ENCODE peak calls at places on chromosome X, in nine cellular contexts. V is GM23248, T is endodermal cell, B is mammary epithelial cell, L is colonic mucosa, Y is neural progenitor cell, M is DND-41, K is mesendoderm, E is neuronal stem cell. U is an unnamed sample.
A peak's percentile ranks its signal among the peaks of the same experiment; 100 is the strongest.

GRCh38 chrX:17738002-17738713 is 865 bp downstream of the SCML1 start:
- DNase-seq in K (peak; percentile 50), V (peak; percentile 49), E (peak; percentile 14), L (peak; percentile 55), T (peak; percentile 75), M (no peak), B (peak; percentile 51), Y (peak; percentile 48), U (no peak)

GRCh38 chrX:19840899-19841648 is 46.3 kb downstream of the SH3KBP1 start:
- DNase-seq in V (no peak), M (peak; percentile 76), T (peak; percentile 78), K (peak; percentile 96), E (no peak), L (no peak), Y (peak; percentile 13), B (no peak), U (peak; percentile 91)

GRCh38 chrX:134469481-134469880 is 9.5 kb downstream of the HPRT1 start:
- DNase-seq in K (no peak), T (no peak), E (no peak), M (no peak), V (peak; percentile 66), L (no peak), Y (no peak), B (peak; percentile 17), U (no peak)

GRCh38 chrX:22634081-22634480 is 361.4 kb downstream of the CBLL2 start:
- DNase-seq in Y (no peak), L (no peak), E (no peak), V (peak; percentile 91), T (no peak), B (peak; percentile 39), M (no peak), K (no peak), U (no peak)

GRCh38 chrX:85052207-85052606 is 48.5 kb downstream of the APOOL start:
- DNase-seq in B (peak; percentile 29), M (no peak), Y (no peak), L (no peak), K (no peak), E (no peak), V (peak; percentile 46), T (no peak), U (no peak)

GRCh38 chrX:2600564-2600963 is 90.5 kb upstream of the CD99 start:
- DNase-seq in E (no peak), V (no peak), Y (no peak), T (no peak), M (no peak), L (no peak), B (no peak), K (no peak), U (no peak)

GRCh38 chrX:102712967-102713677 is 874 bp downstream of the GPRASP2 start:
- DNase-seq in L (peak; percentile 61), V (peak; percentile 71), E (peak; percentile 15), B (peak; percentile 40), M (no peak), T (peak; percentile 74), Y (peak; percentile 33), K (peak; percentile 63), U (no peak)

GRCh38 chrX:66914082-66914481 is 275.2 kb upstream of the EDA2R start:
- DNase-seq in Y (peak; percentile 3), V (peak; percentile 17), T (peak; percentile 40), M (no peak), K (peak; percentile 79), L (peak; percentile 45), E (no peak), B (peak; percentile 1), U (no peak)

GRCh38 chrX:88940904-88941303 is 193.9 kb downstream of the CPXCR1 start:
- DNase-seq in T (no peak), L (no peak), K (no peak), V (no peak), E (no peak), Y (peak; percentile 75), B (no peak), M (no peak), U (no peak)

GRCh38 chrX:13732246-13733067 is 2.0 kb downstream of the TRAPPC2 start:
- DNase-seq in T (no peak), Y (no peak), B (no peak), K (no peak), M (no peak), L (no peak), E (no peak), V (peak; percentile 40), U (peak; percentile 57)

GRCh38 chrX:24298191-24298590 is 15.7 kb downstream of the SUPT20HL2 start:
- DNase-seq in K (no peak), Y (peak; percentile 53), M (no peak), V (no peak), T (peak; percentile 52), B (no peak), L (no peak), E (no peak), U (no peak)

GRCh38 chrX:144768540-144768939 is 478.8 kb upstream of the SPANXN1 start:
- DNase-seq in K (no peak), L (no peak), M (no peak), B (no peak), E (no peak), T (no peak), Y (no peak), V (no peak), U (no peak)

GRCh38 chrX:120365320-120365719 is 3.4 kb downstream of the ATP1B4 start:
- DNase-seq in K (peak; percentile 29), M (peak; percentile 63), Y (peak; percentile 68), T (peak; percentile 85), L (peak; percentile 47), E (peak; percentile 33), V (peak; percentile 15), B (no peak), U (peak; percentile 84)

GRCh38 chrX:31091819-31092218 is 20.0 kb upstream of the FTHL17 start:
- DNase-seq in M (no peak), B (peak; percentile 46), V (no peak), E (no peak), Y (no peak), T (no peak), L (no peak), K (peak; percentile 11), U (no peak)

GRCh38 chrX:9871871-9872270 is 85.6 kb downstream of the SHROOM2 start:
- DNase-seq in Y (no peak), L (no peak), T (no peak), B (no peak), M (no peak), K (no peak), E (no peak), V (peak; percentile 39), U (no peak)

GRCh38 chrX:110183314-110183713 is 134.6 kb downstream of the AMMECR1 start:
- DNase-seq in Y (no peak), M (no peak), E (no peak), B (no peak), L (no peak), T (no peak), K (no peak), V (no peak), U (no peak)
- H3K9ac ChIP-seq in Y (no peak overlapping the region), M (no peak overlapping the region), E (no peak overlapping the region), B (no peak overlapping the region), L (no peak overlapping the region), T (no peak overlapping the region), K (no peak overlapping the region), V (no peak overlapping the region), U (no peak overlapping the region)

GRCh38 chrX:74535633-74536141 is 78.7 kb downstream of the RLIM start:
- DNase-seq in K (peak; percentile 64), L (peak; percentile 80), V (peak; percentile 87), T (peak; percentile 75), M (no peak), Y (peak; percentile 46), B (peak; percentile 68), E (no peak), U (no peak)
- H3K9ac ChIP-seq in K (no peak overlapping the region), L (peak overlapping the region; percentile 61), V (peak overlapping the region; percentile 81), T (no peak overlapping the region), M (no peak overlapping the region), Y (no peak overlapping the region), B (no peak overlapping the region), E (peak overlapping the region; percentile 81), U (peak overlapping the region; percentile 55)

GRCh38 chrX:153827016-153827415 is 3.3 kb downstream of the PDZD4 start:
- DNase-seq in Y (no peak), B (no peak), M (no peak), L (no peak), V (no peak), E (no peak), T (no peak), K (peak; percentile 23), U (no peak)
- H3K9ac ChIP-seq in Y (no peak overlapping the region), B (no peak overlapping the region), M (no peak overlapping the region), L (no peak overlapping the region), V (no peak overlapping the region), E (no peak overlapping the region), T (no peak overlapping the region), K (no peak overlapping the region), U (no peak overlapping the region)

DNA sequence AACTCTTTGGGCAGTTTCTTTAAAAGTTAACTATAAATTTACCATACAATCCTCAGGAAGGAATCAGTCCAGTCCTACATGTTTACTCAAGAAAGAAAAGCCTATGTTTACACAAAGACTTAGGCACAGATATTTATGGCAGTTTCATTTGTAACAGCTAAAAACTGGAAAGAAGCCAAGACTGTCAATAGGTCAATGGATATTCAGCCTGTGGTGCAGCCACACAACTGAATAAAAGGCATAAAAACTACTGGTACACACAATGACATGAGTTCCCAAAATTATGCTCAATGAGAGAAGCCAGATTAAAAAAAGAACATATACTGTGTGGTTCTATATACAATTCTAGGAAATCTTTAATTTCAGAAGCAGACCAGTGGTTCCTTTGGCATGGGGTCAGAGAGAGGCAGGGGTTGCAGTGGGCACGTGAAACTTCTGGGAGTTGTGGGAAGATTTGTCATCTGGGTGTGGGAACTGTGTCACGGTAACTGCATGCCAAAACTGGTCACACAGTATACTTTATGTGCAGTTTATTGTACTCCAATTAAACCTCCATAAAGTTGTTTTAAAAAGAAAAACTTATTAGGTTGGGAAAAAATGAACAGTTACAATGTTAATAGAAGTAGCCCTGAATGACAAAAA is 26.8 kb upstream of the STS start:
- DNase-seq in E (no peak), K (no peak), B (peak; percentile 4), M (no peak), Y (no peak), L (no peak), V (peak; percentile 15), T (no peak), U (no peak)
- H3K9ac ChIP-seq in E (no peak overlapping the region), K (no peak overlapping the region), B (no peak overlapping the region), M (no peak overlapping the region), Y (no peak overlapping the region), L (no peak overlapping the region), V (no peak overlapping the region), T (no peak overlapping the region), U (peak overlapping the region; percentile 20)